ENCODE peak calls at places on chromosomes 2 and 18, in eight cellular contexts. C, T, J, Y, H, S, V and E are unnamed samples.

GRCh38 chr2:10449838-10450691 is 1.9 kb upstream of the ODC1 start:
- DNase-seq in C (no peak), T (no peak), J (no peak), Y (peak; percentile 71), H (no peak), S (no peak), V (no peak), E (peak; percentile 86)

GRCh38 chr2:121098556-121098955 is 186.4 kb downstream of the TFCP2L1 start:
- DNase-seq in C (no peak), T (peak; percentile 33), J (no peak), Y (no peak), H (no peak), S (no peak), V (no peak), E (no peak)

GRCh38 chr2:237196866-237197618 is 111.4 kb downstream of the COPS8 start:
- DNase-seq in C (no peak), T (peak; percentile 63), J (no peak), Y (no peak), H (no peak), S (no peak), V (no peak), E (no peak)

GRCh38 chr18:76450452-76450851 is 44.6 kb downstream of the ZNF516 start:
- DNase-seq in C (no peak), T (peak; percentile 51), J (no peak), Y (no peak), H (no peak), S (no peak), V (no peak), E (no peak)

GRCh38 chr2:168816369-168816768 is 13.9 kb downstream of the NOSTRIN start:
- DNase-seq in C (no peak), T (no peak), J (no peak), Y (no peak), H (peak; percentile 20), S (no peak), V (no peak), E (no peak)

GRCh38 chr18:13568443-13569392 is 157.6 kb downstream of the FAM210A start:
- DNase-seq in C (peak; percentile 75), T (no peak), J (no peak), Y (no peak), H (no peak), S (no peak), V (no peak), E (peak; percentile 37)

GRCh38 chr18:78901923-78902794 is 77.5 kb upstream of the SALL3 start:
- DNase-seq in C (no peak), T (no peak), J (no peak), Y (no peak), H (no peak), S (no peak), V (no peak), E (no peak)

GRCh38 chr18:13445241-13445897 is 226.8 kb downstream of the LDLRAD4 start:
- DNase-seq in C (no peak), T (no peak), J (no peak), Y (no peak), H (no peak), S (no peak), V (no peak), E (no peak)

GRCh38 chr2:217959723-217960122 is 43.1 kb downstream of the TNS1 start:
- DNase-seq in C (no peak), T (peak; percentile 80), J (no peak), Y (no peak), H (no peak), S (no peak), V (no peak), E (no peak)

GRCh38 chr2:48356701-48357322 is 173.1 kb upstream of the STON1 start:
- DNase-seq in C (no peak), T (no peak), J (no peak), Y (no peak), H (peak; percentile 20), S (no peak), V (no peak), E (no peak)

GRCh38 chr2:65300134-65300771 is 72.6 kb downstream of the ACTR2 start:
- DNase-seq in C (no peak), T (peak; percentile 96), J (peak; percentile 87), Y (peak; percentile 51), H (no peak), S (no peak), V (peak; percentile 74), E (no peak)

GRCh38 chr2:183224933-183225332 is 100.7 kb downstream of the NUP35 start:
- DNase-seq in C (no peak), T (no peak), J (no peak), Y (no peak), H (no peak), S (no peak), V (no peak), E (no peak)

GRCh38 chr2:12649602-12650400 is 66.9 kb upstream of the TRIB2 start:
- DNase-seq in C (no peak), T (no peak), J (peak; percentile 30), Y (no peak), H (no peak), S (no peak), V (no peak), E (peak; percentile 47)

GRCh38 chr2:219289537-219290361 is 10.6 kb downstream of the DNAJB2 start:
- DNase-seq in C (no peak), T (peak; percentile 89), J (peak; percentile 79), Y (peak; percentile 51), H (peak; percentile 51), S (no peak), V (peak; percentile 73), E (no peak)

GRCh38 chr2:100285691-100286090 is 36.6 kb downstream of the LONRF2 start:
- DNase-seq in C (no peak), T (no peak), J (no peak), Y (no peak), H (no peak), S (peak; percentile 45), V (no peak), E (no peak)

GRCh38 chr2:96241227-96241626 is 24.6 kb downstream of the TMEM127 start:
- DNase-seq in C (no peak), T (peak; percentile 29), J (no peak), Y (no peak), H (no peak), S (no peak), V (no peak), E (no peak)

GRCh38 chr18:45340884-45341283 is 274.4 kb upstream of the SLC14A2 start:
- DNase-seq in C (no peak), T (no peak), J (no peak), Y (no peak), H (no peak), S (no peak), V (no peak), E (no peak)

GRCh38 chr18:79918089-79919011 is 33.1 kb downstream of the SLC66A2 start:
- DNase-seq in C (no peak), T (peak; percentile 37), J (no peak), Y (peak; percentile 8), H (no peak), S (no peak), V (no peak), E (no peak)

GRCh38 chr2:237859082-237859433 is 365 bp upstream of the RAMP1 start:
- DNase-seq in C (no peak), T (peak; percentile 72), J (no peak), Y (no peak), H (no peak), S (no peak), V (no peak), E (no peak)

GRCh38 chr2:231464576-231465540 is 574 bp upstream of the NCL start:
- DNase-seq in C (peak; percentile 99), T (no peak), J (peak; percentile 99), Y (peak; percentile 99), H (peak; percentile 98), S (no peak), V (peak; percentile 99), E (peak; percentile 99)